ENCODE peak calls at places on chromosomes 3 and 15, in five cellular contexts. G, X, O, U and N are unnamed samples.

GRCh38 chr3:56023546-56023945 is 444.7 kb downstream of the ERC2 start:
- DNase-seq in G (no peak), X (no peak), O (no peak), U (no peak), N (no peak)

GRCh38 chr15:33561407-33561806 is 250.6 kb downstream of the RYR3 start:
- DNase-seq in G (peak), X (no peak), O (no peak), U (no peak), N (no peak)

GRCh38 chr15:82571722-82572222 is 31.5 kb upstream of the RPS17 start:
- DNase-seq in G (peak), X (peak), O (no peak), U (no peak), N (peak)

GRCh38 chr3:104941785-104942184 is 424.9 kb upstream of the ALCAM start:
- DNase-seq in G (no peak), X (no peak), O (no peak), U (no peak), N (no peak)

GRCh38 chr3:156455839-156456238 is 99.1 kb downstream of the SSR3 start:
- DNase-seq in G (no peak), X (no peak), O (no peak), U (peak), N (no peak)

GRCh38 chr3:3739345-3740060 is 59.7 kb upstream of the LRRN1 start:
- DNase-seq in G (no peak), X (no peak), O (no peak), U (no peak), N (no peak)

GRCh38 chr3:152405915-152406802 is 137.4 kb downstream of the MBNL1 start:
- DNase-seq in G (peak), X (peak), O (no peak), U (no peak), N (peak)

GRCh38 chr3:99365979-99366378 is 272.4 kb upstream of the COL8A1 start:
- DNase-seq in G (no peak), X (no peak), O (no peak), U (no peak), N (no peak)

GRCh38 chr15:101167791-101168462 is 83.9 kb downstream of the CHSY1 start:
- DNase-seq in G (peak), X (peak), O (no peak), U (peak), N (peak)

GRCh38 chr3:149443545-149443912 is 31.0 kb upstream of the TM4SF4 start:
- DNase-seq in G (no peak), X (no peak), O (no peak), U (no peak), N (no peak)

GRCh38 chr3:71753716-71754609 is at the start of gene GPR27:
- DNase-seq in G (peak), X (peak), O (no peak), U (no peak), N (peak)

GRCh38 chr3:154214320-154214719 is 93.1 kb downstream of the ARHGEF26 start:
- DNase-seq in G (no peak), X (peak), O (no peak), U (no peak), N (no peak)

GRCh38 chr15:87365221-87365620 is 891.3 kb downstream of the NTRK3 start:
- DNase-seq in G (peak), X (peak), O (no peak), U (no peak), N (peak)

GRCh38 chr3:25831578-25831977 is 41.7 kb downstream of the OXSM start:
- DNase-seq in G (peak), X (peak), O (no peak), U (peak), N (peak)